ENCODE peak calls at places on chromosomes 4 and X, in ten cellular contexts. G is transverse colon, R is prostate gland, S is SK-N-SH, T is upper lobe of left lung, U is GM23338, M is HL-60, K is stomach, F is breast epithelium, X is HepG2. L is an unnamed sample.

GRCh38 chrX:150581093-150581775 is 12.8 kb downstream of the MTM1 start:
- DNase-seq in G (no peak), R (no peak), S (no peak), T (no peak), U (no peak), M (no peak), K (no peak), F (no peak), X (peak; percentile 64), L (no peak)

GRCh38 chr4:101790521-101791188 is at the start of gene BANK1:
- DNase-seq in G (peak; percentile 71), R (peak; percentile 15), S (peak; percentile 11), T (peak; percentile 91), U (peak; percentile 86), M (peak; percentile 71), K (peak; percentile 62), F (no peak), X (peak; percentile 1), L (peak; percentile 96)

GRCh38 chr4:87068591-87069021 is 133.8 kb downstream of the AFF1 start:
- DNase-seq in G (no peak), R (no peak), S (peak; percentile 46), T (no peak), U (no peak), M (no peak), K (no peak), F (no peak), X (no peak), L (no peak)

GRCh38 chr4:12137556-12137955 is 708.9 kb upstream of the HS3ST1 start:
- DNase-seq in G (no peak), R (no peak), S (no peak), T (no peak), U (no peak), M (no peak), K (no peak), F (no peak), X (no peak), L (no peak)

GRCh38 chr4:81470456-81471327 is 1.0 kb downstream of the RASGEF1B start:
- DNase-seq in G (peak; percentile 64), R (peak; percentile 55), S (no peak), T (peak; percentile 87), U (peak; percentile 50), M (no peak), K (peak; percentile 47), F (peak; percentile 37), X (no peak), L (peak; percentile 87)

GRCh38 chr4:177190995-177191568 is 118.6 kb upstream of the NEIL3 start:
- DNase-seq in G (no peak), R (no peak), S (no peak), T (no peak), U (peak; percentile 3), M (no peak), K (no peak), F (no peak), X (no peak), L (no peak)

GRCh38 chr4:4762909-4763814 is 96.3 kb upstream of the MSX1 start:
- DNase-seq in G (no peak), R (no peak), S (peak; percentile 84), T (no peak), U (peak; percentile 59), M (peak; percentile 42), K (no peak), F (no peak), X (no peak), L (no peak)

GRCh38 chrX:7216981-7217587 is 69.1 kb upstream of the PUDP start:
- DNase-seq in G (no peak), R (no peak), S (no peak), T (no peak), U (no peak), M (no peak), K (no peak), F (no peak), X (no peak), L (no peak)

GRCh38 chr4:174256277-174256713 is 27.2 kb downstream of the FBXO8 start:
- DNase-seq in G (no peak), R (no peak), S (no peak), T (no peak), U (no peak), M (no peak), K (no peak), F (no peak), X (no peak), L (no peak)

GRCh38 chr4:4386736-4387392 is at the start of gene NSG1:
- DNase-seq in G (no peak), R (peak; percentile 35), S (no peak), T (peak; percentile 88), U (peak; percentile 42), M (no peak), K (no peak), F (no peak), X (no peak), L (no peak)

GRCh38 chr4:183876268-183876934 is 28.7 kb upstream of the STOX2 start:
- DNase-seq in G (peak; percentile 63), R (peak; percentile 61), S (peak; percentile 88), T (peak; percentile 68), U (no peak), M (no peak), K (peak; percentile 87), F (peak; percentile 44), X (no peak), L (no peak)

DNA sequence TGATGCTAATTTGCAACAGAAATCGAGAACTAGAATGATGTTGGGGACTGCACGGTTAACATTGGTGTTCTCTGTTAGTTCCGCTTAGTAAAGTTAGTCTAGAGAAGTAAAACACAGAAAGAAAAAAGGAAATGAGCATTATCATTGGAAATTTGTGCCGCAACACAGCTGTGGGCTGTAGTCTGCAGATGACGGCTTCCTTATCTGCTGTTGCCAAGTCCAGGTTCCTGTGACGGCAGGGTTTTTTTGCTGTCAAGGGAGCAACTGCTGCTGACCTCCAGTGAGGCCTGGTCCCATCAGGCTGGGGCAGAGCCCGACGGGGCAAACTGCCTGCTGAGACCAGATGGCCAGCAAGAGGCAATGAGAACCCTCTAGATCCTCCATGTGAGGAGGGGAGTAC is 38.9 kb upstream of the PHEX start:
- DNase-seq in G (peak; percentile 12), R (no peak), S (no peak), T (peak; percentile 33), U (no peak), M (peak; percentile 73), K (no peak), F (no peak), X (no peak), L (peak; percentile 88)
- TF ChIP-seq CTCF in G (no peak), R (no peak), S (no peak), T (no peak), U (no peak), M (no peak), K (no peak), F (no peak), X (no peak), L (no peak)

DNA sequence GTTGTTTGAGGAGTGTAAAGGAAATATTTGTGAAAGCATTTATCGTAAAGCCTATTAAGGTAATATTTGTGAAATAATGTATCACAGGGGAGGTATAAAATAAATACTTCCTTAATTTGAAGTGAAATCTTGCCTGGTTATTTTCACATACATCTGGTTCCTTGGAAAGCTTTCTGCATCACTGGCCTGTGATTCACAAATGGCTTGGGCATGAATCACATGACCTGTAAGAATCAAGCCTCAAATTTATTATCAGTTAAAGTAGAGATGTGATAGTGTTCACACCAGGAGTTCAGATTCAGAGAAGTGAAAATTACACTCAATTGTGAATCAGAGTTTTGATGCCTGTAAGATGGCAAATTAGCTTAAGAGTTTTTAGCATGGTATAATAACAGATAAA is 1911.4 kb downstream of the STIM2 start:
- DNase-seq in G (no peak), R (no peak), S (no peak), T (no peak), U (no peak), M (no peak), K (no peak), F (no peak), X (no peak), L (no peak)
- TF ChIP-seq POLR2AphosphoS5 in G (peak; percentile 17), R (no peak), S (no peak), T (no peak), U (no peak), M (no peak), K (no peak), F (no peak), X (no peak), L (no peak)

GRCh38 chr4:168651864-168652263 is 155.0 kb downstream of the PALLD start:
- DNase-seq in G (no peak), R (no peak), S (no peak), T (no peak), U (no peak), M (no peak), K (no peak), F (no peak), X (no peak), L (no peak)

GRCh38 chr4:168651374-168651773 is 154.5 kb downstream of the PALLD start:
- DNase-seq in G (no peak), R (no peak), S (no peak), T (no peak), U (peak; percentile 28), M (no peak), K (no peak), F (no peak), X (no peak), L (no peak)

GRCh38 chr4:168655182-168655581 is 158.3 kb downstream of the PALLD start:
- DNase-seq in G (no peak), R (no peak), S (no peak), T (no peak), U (no peak), M (no peak), K (no peak), F (no peak), X (no peak), L (no peak)

GRCh38 chr4:168654206-168655174 is 157.6 kb downstream of the PALLD start:
- DNase-seq in G (peak; percentile 80), R (no peak), S (no peak), T (no peak), U (peak; percentile 37), M (no peak), K (peak; percentile 57), F (peak; percentile 55), X (no peak), L (no peak)

GRCh38 chr4:168652818-168653217 is 156.0 kb downstream of the PALLD start:
- DNase-seq in G (no peak), R (no peak), S (no peak), T (no peak), U (no peak), M (no peak), K (no peak), F (no peak), X (no peak), L (no peak)
- TF ChIP-seq CTCF in G (no peak), R (no peak), S (no peak), T (no peak), U (no peak), M (no peak), K (no peak), F (no peak), X (no peak), L (no peak)

DNA sequence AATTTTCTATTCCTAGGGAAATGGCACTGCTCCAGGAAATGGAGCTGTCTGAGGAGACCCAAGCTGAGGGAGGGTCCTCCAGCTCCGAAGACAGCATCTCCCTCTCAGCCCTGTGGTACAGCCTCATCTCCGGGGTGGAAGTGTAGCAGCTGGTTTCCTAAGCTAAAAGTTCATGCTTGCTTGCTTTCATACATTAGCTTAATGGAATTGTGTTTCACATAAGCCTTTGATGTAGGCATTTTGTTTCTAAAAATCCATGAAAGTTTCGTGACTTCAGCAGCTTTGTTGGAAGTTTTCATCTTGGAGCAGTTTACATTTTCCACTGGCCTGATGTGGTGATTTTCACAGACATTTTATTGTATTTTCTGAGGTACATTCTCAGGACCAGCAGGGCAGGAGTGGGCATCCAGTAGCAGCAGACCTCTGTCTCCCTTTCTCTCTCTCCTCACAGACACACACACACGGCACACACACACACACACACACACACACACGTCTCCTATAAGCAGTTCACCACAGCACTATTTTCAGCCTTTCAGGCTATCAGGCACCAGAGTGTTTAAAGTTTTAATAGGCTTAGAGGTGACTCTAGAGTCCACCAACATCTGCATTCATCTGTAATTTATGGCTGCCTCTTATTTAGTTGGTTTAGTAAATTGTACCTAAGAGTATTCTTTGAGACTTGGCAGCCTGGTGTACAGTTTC is 225.7 kb upstream of the SFRP2 start:
- DNase-seq in G (no peak), R (no peak), S (no peak), T (no peak), U (no peak), M (no peak), K (no peak), F (no peak), X (no peak), L (no peak)
- TF ChIP-seq POLR2AphosphoS5 in G (no peak), R (no peak), S (no peak), T (no peak), U (no peak), M (no peak), K (no peak), F (no peak), X (no peak), L (no peak)

L was measured in spleen.